ENCODE peak calls at places on chromosomes 13 and 19, in five cellular contexts. F is LNCaP clone FGC, C is PC-3, N is mucosa of descending colon, M is Caco-2. T is an unnamed sample.

GRCh38 chr19:10961073-10961762 is 388 bp downstream of the SMARCA4 start:
- DNase-seq in M (no peak), N (peak; percentile 41), C (peak; percentile 35), F (no peak), T (no peak)

GRCh38 chr13:43730642-43731041 is 56.1 kb downstream of the ENOX1 start:
- DNase-seq in F (no peak), C (no peak), M (no peak), N (no peak), T (no peak)

GRCh38 chr13:79775830-79776229 is 294.9 kb downstream of the NDFIP2 start:
- DNase-seq in N (peak; percentile 75), M (peak; percentile 85), C (peak; percentile 73), F (peak; percentile 7), T (no peak)

GRCh38 chr19:19459099-19459498 is 53.6 kb downstream of the GATAD2A start:
- DNase-seq in N (no peak), F (no peak), M (no peak), C (no peak), T (no peak)

GRCh38 chr19:8505680-8506401 is 3.4 kb upstream of the PRAM1 start:
- DNase-seq in N (peak; percentile 87), M (peak; percentile 78), F (peak; percentile 27), C (peak; percentile 87), T (no peak)

GRCh38 chr19:16026756-16027155 is 49.5 kb upstream of the TPM4 start:
- DNase-seq in M (no peak), C (no peak), F (no peak), N (no peak), T (no peak)

GRCh38 chr19:19169236-19170052 is 619 bp downstream of the MEF2B start:
- DNase-seq in C (no peak), N (no peak), F (no peak), M (no peak), T (no peak)

GRCh38 chr13:57352114-57352513 is 185.1 kb downstream of the PRR20E start:
- DNase-seq in C (no peak), N (no peak), F (no peak), M (no peak), T (no peak)

GRCh38 chr13:92225861-92226260 is 827.4 kb downstream of the GPC5 start:
- DNase-seq in M (no peak), N (no peak), F (no peak), C (no peak), T (no peak)

GRCh38 chr19:2171349-2172145 is 7.8 kb downstream of the DOT1L start:
- DNase-seq in F (no peak), M (peak; percentile 82), C (no peak), N (no peak), T (no peak)

GRCh38 chr13:26989261-26990007 is 182.2 kb downstream of the USP12 start:
- DNase-seq in F (no peak), C (no peak), N (no peak), M (no peak), T (no peak)

GRCh38 chr19:36417752-36418286 is 625 bp downstream of the ZFP82 start:
- DNase-seq in F (no peak), M (no peak), N (no peak), C (no peak), T (peak; percentile 66)

GRCh38 chr19:4991996-4992698 is 23.2 kb downstream of the KDM4B start:
- DNase-seq in F (peak; percentile 96), N (no peak), M (peak; percentile 54), C (no peak), T (no peak)

GRCh38 chr13:93769126-93769525 is 542.5 kb downstream of the GPC6 start:
- DNase-seq in C (no peak), F (no peak), M (no peak), N (no peak), T (no peak)

DNA sequence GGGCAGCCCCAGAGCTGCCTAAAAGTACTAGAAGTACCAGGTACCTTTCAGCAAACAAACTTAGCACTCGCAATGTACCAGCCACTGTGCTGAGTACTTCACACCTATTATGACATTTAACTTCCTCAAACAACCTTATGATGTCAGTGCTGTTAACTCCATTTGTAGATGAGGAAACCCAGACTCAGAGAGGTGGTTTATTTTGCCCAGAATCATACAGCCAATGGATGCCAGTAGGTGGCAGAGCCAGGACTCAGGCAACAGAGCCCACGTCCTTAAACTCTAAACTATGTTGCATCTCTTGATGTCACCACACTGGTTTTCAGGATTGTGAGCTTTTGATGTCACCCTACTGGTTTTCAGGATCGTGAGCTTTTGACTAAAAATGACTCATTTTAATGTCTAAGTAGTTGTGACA is 78.9 kb downstream of the FLT1 start:
- DNase-seq in F (no peak), M (no peak), N (no peak), C (peak; percentile 3), T (no peak)
- TF ChIP-seq CTCF in F (no peak), M (no peak), N (no peak), C (no peak), T (no peak)

GRCh38 chr13:24131749-24132148 is 28.8 kb upstream of the SPATA13 start:
- DNase-seq in F (no peak), C (no peak), N (no peak), M (no peak), T (no peak)

GRCh38 chr13:24134772-24135171 is 25.7 kb upstream of the SPATA13 start:
- DNase-seq in C (no peak), F (no peak), N (no peak), M (no peak), T (no peak)

GRCh38 chr13:24133396-24133795 is 27.1 kb upstream of the SPATA13 start:
- DNase-seq in M (no peak), F (no peak), C (no peak), N (no peak), T (no peak)

GRCh38 chr13:24138911-24139310 is 21.6 kb upstream of the SPATA13 start:
- DNase-seq in C (no peak), F (no peak), M (no peak), N (no peak), T (no peak)

GRCh38 chr13:24135674-24136300 is 24.7 kb upstream of the SPATA13 start:
- DNase-seq in F (no peak), N (no peak), M (no peak), C (peak; percentile 48), T (no peak)
- TF ChIP-seq CTCF in F (no peak), N (no peak), M (no peak), C (no peak), T (no peak)

GRCh38 chr13:82566864-82567263 is 1315.4 kb downstream of the SLITRK1 start:
- DNase-seq in N (no peak), M (no peak), F (no peak), C (no peak), T (no peak)
- TF ChIP-seq CTCF in N (no peak), M (no peak), F (no peak), C (no peak), T (no peak)

DNA sequence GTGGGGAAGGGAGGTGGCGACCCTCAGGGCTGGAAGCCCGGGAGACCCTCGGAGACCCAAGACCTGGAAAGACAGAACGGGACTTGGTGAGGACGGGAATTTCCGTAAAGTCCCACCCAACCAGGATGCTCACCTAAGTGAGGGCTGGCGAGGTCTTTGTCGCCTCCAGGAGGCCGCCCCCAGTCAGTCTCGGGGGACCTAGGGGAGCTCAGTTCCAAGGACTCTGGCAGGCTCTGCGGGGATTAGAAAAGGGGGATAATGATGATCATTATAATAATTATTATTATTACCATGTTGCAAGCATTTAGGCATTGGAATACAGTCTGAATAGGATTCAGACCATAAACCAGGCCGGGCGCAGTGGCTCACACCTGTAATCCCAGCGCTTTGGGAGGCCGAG is 9.1 kb upstream of the HSD17B14 start:
- DNase-seq in F (no peak), M (no peak), C (no peak), N (no peak), T (no peak)
- TF ChIP-seq CTCF in F (no peak), M (no peak), C (no peak), N (no peak), T (no peak)

DNA sequence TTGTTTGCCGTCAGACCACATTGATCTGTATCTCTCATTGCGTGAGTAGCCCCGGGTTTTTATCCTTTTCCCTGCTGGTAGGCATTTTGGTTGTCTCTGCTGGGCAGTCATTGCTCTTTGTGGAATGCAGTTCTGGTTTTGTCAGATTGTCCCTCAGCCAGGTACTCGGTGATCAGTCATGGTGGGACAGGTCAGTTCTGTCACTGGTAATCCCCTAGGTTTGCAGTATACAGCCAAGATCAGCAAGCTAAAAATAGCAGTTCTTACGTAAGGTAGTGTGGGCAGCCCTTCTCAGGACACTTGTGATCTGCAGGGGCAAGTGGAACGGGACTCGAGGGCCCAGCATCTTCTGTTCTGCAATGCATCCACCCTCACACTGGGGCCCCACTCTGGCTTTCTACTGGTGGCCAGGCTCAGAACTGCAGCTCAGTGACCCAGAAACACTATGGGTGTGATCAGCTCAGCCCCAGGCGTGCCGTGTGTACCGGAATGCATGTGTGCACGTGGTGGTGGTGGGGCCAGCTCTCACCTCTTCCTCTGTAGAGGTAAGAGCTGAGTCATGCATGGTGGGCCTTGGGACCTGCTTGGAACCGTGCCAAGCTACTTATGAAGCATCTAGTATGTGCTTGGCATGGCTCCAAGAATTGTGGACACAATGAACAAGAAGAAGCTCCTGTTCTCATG is 6.3 kb downstream of the PLEKHF1 start:
- DNase-seq in F (no peak), N (peak; percentile 52), M (no peak), C (peak; percentile 60), T (no peak)
- TF ChIP-seq CTCF in F (no peak), N (no peak), M (no peak), C (no peak), T (no peak)

DNA sequence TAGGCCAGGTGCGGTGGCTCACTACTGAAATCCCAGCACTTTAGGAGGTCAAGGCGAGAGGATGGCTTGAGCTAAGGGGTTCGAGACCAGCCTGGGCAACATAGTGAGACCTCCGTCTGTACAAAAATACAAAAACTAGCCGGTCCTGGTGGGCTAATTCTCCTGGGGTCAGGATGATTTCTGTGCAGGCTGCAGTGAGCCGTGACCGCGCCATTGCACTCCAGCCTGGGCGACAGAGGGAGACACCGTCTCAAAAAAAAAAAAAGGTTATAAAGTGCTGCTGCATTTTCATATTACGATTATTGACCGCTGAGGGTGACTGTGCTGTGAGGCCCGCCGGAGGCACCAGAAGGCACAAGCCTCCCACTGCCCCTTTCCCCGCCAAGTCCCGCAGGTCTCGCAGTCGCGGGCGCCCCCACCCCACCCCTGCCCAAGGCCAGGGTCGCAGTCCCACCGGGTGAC is 477 bp upstream of the PLEKHF1 start:
- DNase-seq in C (no peak), F (no peak), N (no peak), M (no peak), T (no peak)
- TF ChIP-seq CTCF in C (no peak), F (no peak), N (peak; percentile 7), M (no peak), T (no peak)

GRCh38 chr13:39777527-39778061 is 122.1 kb downstream of the COG6 start:
- DNase-seq in C (peak; percentile 86), N (peak; percentile 17), M (no peak), F (no peak), T (no peak)
- TF ChIP-seq CTCF in C (peak; percentile 55), N (no peak), M (peak; percentile 9), F (peak; percentile 55), T (no peak)

DNA sequence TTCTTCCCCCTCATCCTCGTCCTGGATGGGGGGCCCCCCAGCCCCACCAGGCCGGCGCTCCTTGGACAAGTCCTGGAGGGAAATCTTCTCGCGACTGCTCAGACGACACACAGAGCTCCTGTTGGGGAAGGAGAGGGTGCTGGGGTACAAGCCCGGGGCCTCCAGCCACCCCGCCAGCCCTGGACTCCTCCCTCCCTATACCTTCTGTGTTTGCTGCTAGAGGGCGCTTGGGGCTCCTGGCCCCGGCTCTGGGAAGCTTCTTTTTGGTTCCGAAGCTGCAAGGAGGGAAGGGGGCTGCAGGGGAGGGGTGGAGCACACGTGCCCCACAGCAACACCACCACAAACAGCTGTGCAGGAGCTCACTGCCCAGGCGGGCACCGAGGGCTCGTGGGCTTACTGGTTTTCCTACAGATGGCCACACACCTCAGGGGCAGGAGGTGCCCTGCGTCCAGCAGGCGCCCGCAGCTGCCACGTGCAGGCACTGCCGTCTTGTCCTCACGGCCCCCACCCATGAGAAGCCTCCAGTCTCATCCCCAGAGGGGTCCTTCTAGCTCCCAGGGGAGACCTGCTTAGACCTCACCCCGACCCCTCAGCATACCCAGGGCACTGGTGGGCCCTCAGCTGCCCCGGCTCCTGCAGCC is 20.5 kb downstream of the EPS8L1 start:
- DNase-seq in N (no peak), M (no peak), C (no peak), F (no peak), T (no peak)
- TF ChIP-seq CTCF in N (no peak), M (no peak), C (peak; percentile 29), F (no peak), T (no peak)